ENCODE peak calls at places on chromosome X, in six cellular contexts. D is NCI-H1930, V is GM12891, A is NCI-H2171 treated with DMSO at 0.1 percent for 48 hours, N is NCI-H510A, I is RPMI7951. P is an unnamed sample.
A peak's percentile ranks its signal among the peaks of the same experiment; 100 is the strongest.

GRCh38 chrX:83771664-83772063 is 89.3 kb upstream of the CYLC1 start:
- DNase-seq in D (no peak), V (no peak), A (no peak), N (no peak), I (no peak), P (no peak)

GRCh38 chrX:6729581-6729980 is 194.7 kb upstream of the VCX3A start:
- DNase-seq in D (no peak), V (no peak), A (peak; percentile 1), N (no peak), I (no peak), P (no peak)

GRCh38 chrX:150773634-150774033 is 80.4 kb downstream of the MTMR1 start:
- DNase-seq in D (no peak), V (no peak), A (no peak), N (no peak), I (no peak), P (no peak)

GRCh38 chrX:39705299-39705698 is 392.5 kb downstream of the BCOR start:
- DNase-seq in D (no peak), V (no peak), A (peak; percentile 34), N (no peak), I (peak; percentile 93), P (no peak)

GRCh38 chrX:136880003-136880451 is 498 bp downstream of the RBMX start:
- DNase-seq in D (no peak), V (no peak), A (no peak), N (no peak), I (peak; percentile 10), P (no peak)

GRCh38 chrX:13716905-13717304 is 17.5 kb downstream of the TRAPPC2 start:
- DNase-seq in D (no peak), V (no peak), A (no peak), N (peak; percentile 1), I (no peak), P (no peak)

GRCh38 chrX:9912341-9912740 is 54.8 kb upstream of the CLDN34 start:
- DNase-seq in D (no peak), V (no peak), A (peak; percentile 83), N (peak; percentile 26), I (no peak), P (no peak)

GRCh38 chrX:129823115-129823514 is 20.6 kb downstream of the ZDHHC9 start:
- DNase-seq in D (no peak), V (no peak), A (peak; percentile 3), N (no peak), I (peak; percentile 18), P (peak; percentile 4)

GRCh38 chrX:28398352-28398751 is 188.9 kb upstream of the IL1RAPL1 start:
- DNase-seq in D (no peak), V (no peak), A (no peak), N (no peak), I (no peak), P (no peak)

GRCh38 chrX:119121341-119121740 is 6.3 kb downstream of the KIAA1210 start:
- DNase-seq in D (no peak), V (no peak), A (no peak), N (no peak), I (no peak), P (no peak)